ENCODE peak calls at places on chromosomes 1 and 21, in four cellular contexts. N is CD4-positive, alpha-beta T cell; H is GM20000; U is colonic mucosa. J is an unnamed sample.

GRCh38 chr21:39559511-39559910 is 53.2 kb upstream of the B3GALT5 start:
- DNase-seq in U (no peak), N (no peak), H (no peak), J (no peak)

GRCh38 chr1:169466259-169467230 is 19.2 kb downstream of the SLC19A2 start:
- DNase-seq in U (no peak), H (no peak), N (no peak), J (peak; percentile 36)

GRCh38 chr1:231724876-231725647 is 98.5 kb downstream of the DISC1 start:
- DNase-seq in H (peak; percentile 14), N (no peak), U (peak; percentile 28), J (peak; percentile 37)

GRCh38 chr1:19009126-19009881 is 52.8 kb upstream of the IFFO2 start:
- DNase-seq in U (no peak), N (no peak), H (no peak), J (no peak)

GRCh38 chr1:232377494-232377770 is 252.5 kb downstream of the SIPA1L2 start:
- DNase-seq in N (no peak), H (no peak), U (peak; percentile 42), J (peak; percentile 40)

GRCh38 chr1:95323117-95323516 is 89.1 kb downstream of the RWDD3 start:
- DNase-seq in N (no peak), U (no peak), H (no peak), J (no peak)

GRCh38 chr1:44714944-44715571 is 15.9 kb downstream of the RNU5D-1 start:
- DNase-seq in N (peak; percentile 59), H (peak; percentile 75), U (peak; percentile 73), J (peak; percentile 79)

GRCh38 chr21:45219517-45219916 is 68.2 kb downstream of the POFUT2 start:
- DNase-seq in N (no peak), U (no peak), H (no peak), J (no peak)

GRCh38 chr21:29005696-29006095 is 13.0 kb upstream of the LTN1 start:
- DNase-seq in U (no peak), H (no peak), N (no peak), J (no peak)

GRCh38 chr1:65069186-65069585 is 78.8 kb upstream of the AK4 start:
- DNase-seq in N (peak; percentile 43), H (no peak), U (no peak), J (peak; percentile 79)

GRCh38 chr1:2345297-2346075 is 45.9 kb downstream of the MORN1 start:
- DNase-seq in U (no peak), H (no peak), N (no peak), J (no peak)

GRCh38 chr1:14970115-14970798 is 183.3 kb upstream of the TMEM51 start:
- DNase-seq in H (no peak), N (no peak), U (peak; percentile 52), J (peak; percentile 78)

GRCh38 chr1:215568287-215568692 is 1.2 kb downstream of the KCTD3 start:
- DNase-seq in N (no peak), H (peak; percentile 52), U (peak; percentile 34), J (no peak)

GRCh38 chr1:30749691-30750583 is 7.6 kb downstream of the LAPTM5 start:
- DNase-seq in H (no peak), N (peak; percentile 81), U (no peak), J (peak; percentile 86)

GRCh38 chr1:1198423-1199140 is 7.8 kb downstream of the TNFRSF18 start:
- DNase-seq in U (no peak), H (no peak), N (no peak), J (no peak)

GRCh38 chr1:200131551-200132125 is 104.1 kb downstream of the NR5A2 start:
- DNase-seq in H (no peak), N (no peak), U (peak; percentile 34), J (no peak)

GRCh38 chr1:16717174-16718108 is 22.9 kb upstream of the RNU1-4 start:
- DNase-seq in H (peak; percentile 19), N (no peak), U (peak; percentile 18), J (no peak)

GRCh38 chr1:42658880-42659337 is 686 bp downstream of the PPIH start:
- DNase-seq in N (no peak), U (no peak), H (no peak), J (no peak)

GRCh38 chr21:42648606-42649005 is 4.8 kb upstream of the PDE9A start:
- DNase-seq in U (no peak), H (no peak), N (no peak), J (no peak)

GRCh38 chr21:26212220-26212619 is 41.6 kb upstream of the APP start:
- DNase-seq in U (no peak), H (no peak), N (no peak), J (no peak)

GRCh38 chr1:54370287-54371003 is 35.7 kb downstream of the SSBP3 start:
- DNase-seq in U (no peak), N (no peak), H (no peak), J (no peak)

GRCh38 chr1:1129309-1129708 is 13.4 kb upstream of the C1orf159 start:
- DNase-seq in N (no peak), U (no peak), H (no peak), J (no peak)

GRCh38 chr1:1272341-1273151 is 1.1 kb downstream of the UBE2J2 start:
- DNase-seq in H (no peak), N (no peak), U (peak; percentile 66), J (peak; percentile 36)

GRCh38 chr1:226149806-226150205 is 36.7 kb downstream of the ACBD3 start:
- DNase-seq in U (no peak), N (no peak), H (no peak), J (no peak)

GRCh38 chr1:119895102-119895501 is 1.2 kb downstream of the ADAM30 start:
- DNase-seq in H (no peak), U (no peak), N (no peak), J (no peak)

GRCh38 chr1:2876846-2877245 is 75.4 kb upstream of the TTC34 start:
- DNase-seq in N (no peak), H (no peak), U (no peak), J (no peak)

GRCh38 chr1:61692155-61692783 is 32.7 kb downstream of the TM2D1 start:
- DNase-seq in U (peak; percentile 39), N (no peak), H (no peak), J (no peak)

GRCh38 chr1:189904509-189904908 is 573.2 kb downstream of the BRINP3 start:
- DNase-seq in N (no peak), U (no peak), H (no peak), J (no peak)

GRCh38 chr1:43172532-43172972 is 422 bp downstream of the CFAP57 start:
- DNase-seq in N (peak; percentile 75), U (peak; percentile 91), H (peak; percentile 92), J (peak; percentile 88)

GRCh38 chr1:35290452-35290851 is 21.9 kb downstream of the ZMYM4 start:
- DNase-seq in H (no peak), N (no peak), U (no peak), J (no peak)
- TF ChIP-seq CTCF in H (no peak), N (no peak), U (no peak), J (no peak)

DNA sequence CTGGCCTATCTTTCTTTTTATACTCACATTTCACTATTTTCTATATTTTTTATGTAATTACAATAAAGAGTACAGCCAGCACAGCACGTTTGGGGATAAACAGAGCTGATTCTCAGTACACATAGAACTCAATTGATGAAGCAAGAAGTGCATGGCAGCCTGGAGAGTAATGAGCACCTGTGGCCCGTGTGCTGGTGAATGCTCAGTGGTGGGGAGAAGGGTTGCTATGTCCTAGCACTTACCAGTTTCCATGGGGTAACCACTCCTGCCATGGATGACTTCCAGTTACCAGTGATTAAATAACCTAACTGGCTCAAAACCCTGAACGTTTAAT is 332.0 kb downstream of the CAMTA1 start:
- DNase-seq in H (no peak), N (no peak), U (no peak), J (no peak)
- TF ChIP-seq CTCF in H (no peak), N (no peak), U (no peak), J (no peak)

DNA sequence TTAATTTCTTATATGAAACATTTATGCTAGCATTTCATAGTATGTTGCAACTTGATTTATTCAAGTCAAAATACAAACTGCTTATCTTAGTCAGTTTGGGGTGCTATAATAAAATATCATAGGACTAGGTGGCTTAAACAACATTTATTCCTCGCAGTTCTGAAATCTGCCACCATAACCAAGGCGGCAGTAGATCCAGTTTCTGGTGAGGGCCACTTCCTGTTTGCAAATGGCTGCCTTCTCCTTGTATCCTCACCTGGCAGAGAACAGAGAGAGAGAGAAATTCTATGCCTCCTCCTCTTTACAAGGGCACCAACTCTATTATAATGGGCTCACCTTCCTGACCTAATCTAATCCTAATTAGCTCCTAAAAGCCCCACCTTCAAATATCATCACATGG is 76.1 kb upstream of the RGS2 start:
- DNase-seq in N (no peak), U (no peak), H (no peak), J (peak; percentile 27)
- TF ChIP-seq CTCF in N (no peak), U (no peak), H (no peak), J (peak; percentile 18)

GRCh38 chr1:63626222-63626621 is 33.0 kb downstream of the PGM1 start:
- DNase-seq in U (no peak), H (no peak), N (no peak), J (no peak)

GRCh38 chr1:63623952-63624351 is 30.7 kb downstream of the PGM1 start:
- DNase-seq in U (no peak), N (no peak), H (no peak), J (no peak)

GRCh38 chr1:63622847-63623566 is 29.8 kb downstream of the PGM1 start:
- DNase-seq in N (no peak), U (no peak), H (no peak), J (no peak)

GRCh38 chr1:63621698-63622097 is 28.5 kb downstream of the PGM1 start:
- DNase-seq in H (no peak), U (no peak), N (no peak), J (no peak)

DNA sequence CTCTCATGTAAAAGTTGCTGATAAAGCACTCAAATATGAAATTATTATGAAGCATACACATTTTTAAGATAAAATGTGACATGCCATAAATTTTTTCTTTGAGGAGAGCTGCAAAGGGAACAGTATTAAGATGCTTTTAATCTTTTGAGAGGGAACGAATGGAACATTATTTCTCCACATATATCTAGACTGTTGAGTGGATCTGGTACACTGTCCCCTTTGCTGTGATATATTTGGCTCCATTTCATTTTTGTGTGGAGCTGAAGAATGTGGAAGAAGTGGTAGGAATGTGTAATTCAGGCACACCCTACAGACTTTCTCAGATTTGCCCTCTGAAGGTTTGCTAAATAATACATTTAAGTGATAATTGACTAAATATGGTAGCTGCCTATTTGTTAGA is 31.7 kb downstream of the PGM1 start:
- DNase-seq in N (no peak), U (no peak), H (no peak), J (no peak)
- TF ChIP-seq CTCF in N (no peak), U (no peak), H (no peak), J (no peak)

DNA sequence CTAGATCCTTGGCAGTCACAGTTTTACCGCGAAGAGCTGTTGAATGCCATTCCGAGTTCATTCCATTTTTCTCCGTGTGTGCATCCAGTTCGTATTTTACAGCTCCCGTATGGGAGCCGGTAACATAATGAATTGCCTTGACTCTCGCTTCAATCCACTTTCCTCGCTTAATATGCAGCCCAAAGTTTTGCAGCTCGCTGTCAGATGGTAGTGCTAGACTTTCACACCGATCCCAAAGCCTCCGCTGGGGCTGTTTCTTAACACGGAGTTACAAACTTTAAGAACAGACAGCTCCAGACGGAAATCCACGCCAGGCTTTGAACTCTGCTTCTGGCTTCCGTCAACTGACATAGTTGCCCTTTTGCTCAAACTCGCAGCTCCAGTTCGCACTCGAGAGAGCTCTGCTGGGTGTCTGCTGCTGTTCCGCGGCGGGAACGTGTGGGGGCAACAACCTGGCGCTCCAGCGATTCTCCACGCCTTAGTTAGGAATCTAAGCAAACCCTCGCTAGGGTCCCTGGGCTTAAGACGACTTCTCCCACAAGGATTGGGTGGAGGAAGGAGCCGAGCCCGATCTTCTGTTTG is 3.5 kb upstream of the ARID1A start:
- DNase-seq in N (peak; percentile 76), U (peak; percentile 91), H (peak; percentile 76), J (peak; percentile 90)
- TF ChIP-seq CTCF in N (peak; percentile 38), U (no peak), H (no peak), J (no peak)

J was measured in activated CD8-positive, alpha-beta T cell treated with anti-CD3 and anti-CD28 coated beads for 36 hours.